ENCODE peak calls at places on chromosomes 2 and 18, in seven cellular contexts. One of them, this sample, is unnamed.

GRCh38 chr2:146244131-146244530 is 1600.7 kb upstream of the ACVR2A start:
- DNase-seq in NCI-H1092: no peak
- DNase-seq in HTR-8/SVneo: no peak
- DNase-seq in NCI-H2081: no peak
- DNase-seq in cardiac muscle cell: no peak
- DNase-seq in Ammon's horn: no peak
- DNase-seq in HFF-Myc: no peak
- DNase-seq in this sample: no peak

GRCh38 chr2:55010915-55011314 is 39.3 kb downstream of the RTN4 start:
- DNase-seq in NCI-H1092: no peak
- DNase-seq in HTR-8/SVneo: no peak
- DNase-seq in NCI-H2081: no peak
- DNase-seq in cardiac muscle cell: no peak
- DNase-seq in Ammon's horn: no peak
- DNase-seq in HFF-Myc: no peak
- DNase-seq in this sample: peak; percentile 59

GRCh38 chr2:32064021-32064678 is 794 bp downstream of the SPAST start:
- DNase-seq in NCI-H1092: no peak
- DNase-seq in HTR-8/SVneo: no peak
- DNase-seq in NCI-H2081: no peak
- DNase-seq in cardiac muscle cell: peak; percentile 48
- DNase-seq in Ammon's horn: peak; percentile 15
- DNase-seq in HFF-Myc: no peak
- DNase-seq in this sample: no peak

GRCh38 chr2:70934981-70935380 is 719 bp upstream of the ATP6V1B1 start:
- DNase-seq in NCI-H1092: no peak
- DNase-seq in HTR-8/SVneo: no peak
- DNase-seq in NCI-H2081: no peak
- DNase-seq in cardiac muscle cell: no peak
- DNase-seq in Ammon's horn: no peak
- DNase-seq in HFF-Myc: no peak
- DNase-seq in this sample: no peak

GRCh38 chr2:10140841-10141610 is 18.5 kb downstream of the RRM2 start:
- DNase-seq in NCI-H1092: no peak
- DNase-seq in HTR-8/SVneo: no peak
- DNase-seq in NCI-H2081: no peak
- DNase-seq in cardiac muscle cell: no peak
- DNase-seq in Ammon's horn: no peak
- DNase-seq in HFF-Myc: no peak
- DNase-seq in this sample: no peak

GRCh38 chr2:63679252-63679850 is 90.6 kb downstream of the MDH1 start:
- DNase-seq in NCI-H1092: no peak
- DNase-seq in HTR-8/SVneo: no peak
- DNase-seq in NCI-H2081: no peak
- DNase-seq in cardiac muscle cell: no peak
- DNase-seq in Ammon's horn: no peak
- DNase-seq in HFF-Myc: no peak
- DNase-seq in this sample: no peak

GRCh38 chr18:43931439-43931838 is 654.1 kb upstream of the SYT4 start:
- DNase-seq in NCI-H1092: no peak
- DNase-seq in HTR-8/SVneo: no peak
- DNase-seq in NCI-H2081: no peak
- DNase-seq in cardiac muscle cell: no peak
- DNase-seq in Ammon's horn: no peak
- DNase-seq in HFF-Myc: peak; percentile 20
- DNase-seq in this sample: peak; percentile 14

GRCh38 chr2:96264656-96265348 is 995 bp downstream of the TMEM127 start:
- DNase-seq in NCI-H1092: no peak
- DNase-seq in HTR-8/SVneo: peak; percentile 75
- DNase-seq in NCI-H2081: peak; percentile 41
- DNase-seq in cardiac muscle cell: peak; percentile 71
- DNase-seq in Ammon's horn: peak; percentile 40
- DNase-seq in HFF-Myc: no peak
- DNase-seq in this sample: no peak

GRCh38 chr2:602571-603366 is 74.4 kb downstream of the TMEM18 start:
- DNase-seq in NCI-H1092: no peak
- DNase-seq in HTR-8/SVneo: no peak
- DNase-seq in NCI-H2081: no peak
- DNase-seq in cardiac muscle cell: no peak
- DNase-seq in Ammon's horn: no peak
- DNase-seq in HFF-Myc: no peak
- DNase-seq in this sample: no peak

GRCh38 chr18:8176554-8176953 is 432.7 kb upstream of the RAB12 start:
- DNase-seq in NCI-H1092: no peak
- DNase-seq in HTR-8/SVneo: no peak
- DNase-seq in NCI-H2081: no peak
- DNase-seq in cardiac muscle cell: peak; percentile 44
- DNase-seq in Ammon's horn: no peak
- DNase-seq in HFF-Myc: no peak
- DNase-seq in this sample: peak; percentile 32

GRCh38 chr2:221494556-221494955 is 77.5 kb downstream of the EPHA4 start:
- DNase-seq in NCI-H1092: no peak
- DNase-seq in HTR-8/SVneo: no peak
- DNase-seq in NCI-H2081: no peak
- DNase-seq in cardiac muscle cell: no peak
- DNase-seq in Ammon's horn: no peak
- DNase-seq in HFF-Myc: no peak
- DNase-seq in this sample: no peak

GRCh38 chr18:74832999-74833398 is 235.3 kb downstream of the ZNF407 start:
- DNase-seq in NCI-H1092: no peak
- DNase-seq in HTR-8/SVneo: no peak
- DNase-seq in NCI-H2081: no peak
- DNase-seq in cardiac muscle cell: no peak
- DNase-seq in Ammon's horn: no peak
- DNase-seq in HFF-Myc: no peak
- DNase-seq in this sample: peak; percentile 69

GRCh38 chr2:121667618-121668017 is 18.4 kb upstream of the CLASP1 start:
- DNase-seq in NCI-H1092: no peak
- DNase-seq in HTR-8/SVneo: no peak
- DNase-seq in NCI-H2081: no peak
- DNase-seq in cardiac muscle cell: no peak
- DNase-seq in Ammon's horn: no peak
- DNase-seq in HFF-Myc: no peak
- DNase-seq in this sample: no peak

GRCh38 chr18:59957957-59958356 is 58.2 kb downstream of the PMAIP1 start:
- DNase-seq in NCI-H1092: peak; percentile 94
- DNase-seq in HTR-8/SVneo: peak; percentile 37
- DNase-seq in NCI-H2081: peak; percentile 96
- DNase-seq in cardiac muscle cell: peak; percentile 96
- DNase-seq in Ammon's horn: no peak
- DNase-seq in HFF-Myc: peak; percentile 43
- DNase-seq in this sample: peak; percentile 97

GRCh38 chr2:238370482-238371372 is 50.4 kb downstream of the TRAF3IP1 start:
- DNase-seq in NCI-H1092: peak; percentile 11
- DNase-seq in HTR-8/SVneo: peak; percentile 74
- DNase-seq in NCI-H2081: peak; percentile 64
- DNase-seq in cardiac muscle cell: peak; percentile 50
- DNase-seq in Ammon's horn: peak; percentile 65
- DNase-seq in HFF-Myc: peak; percentile 59
- DNase-seq in this sample: peak; percentile 71

GRCh38 chr18:37716106-37716708 is 150.6 kb upstream of the CELF4 start:
- DNase-seq in NCI-H1092: no peak
- DNase-seq in HTR-8/SVneo: no peak
- DNase-seq in NCI-H2081: no peak
- DNase-seq in cardiac muscle cell: no peak
- DNase-seq in Ammon's horn: no peak
- DNase-seq in HFF-Myc: no peak
- DNase-seq in this sample: no peak

GRCh38 chr2:207920721-207921120 is 104.6 kb downstream of the PLEKHM3 start:
- DNase-seq in NCI-H1092: no peak
- DNase-seq in HTR-8/SVneo: no peak
- DNase-seq in NCI-H2081: no peak
- DNase-seq in cardiac muscle cell: no peak
- DNase-seq in Ammon's horn: no peak
- DNase-seq in HFF-Myc: no peak
- DNase-seq in this sample: no peak

GRCh38 chr2:101517753-101518152 is 42.8 kb upstream of the RFX8 start:
- DNase-seq in NCI-H1092: no peak
- DNase-seq in HTR-8/SVneo: peak; percentile 31
- DNase-seq in NCI-H2081: no peak
- DNase-seq in cardiac muscle cell: no peak
- DNase-seq in Ammon's horn: no peak
- DNase-seq in HFF-Myc: peak; percentile 65
- DNase-seq in this sample: peak; percentile 83

GRCh38 chr2:147829106-147829505 is 15.7 kb upstream of the ACVR2A start:
- DNase-seq in NCI-H1092: no peak
- DNase-seq in HTR-8/SVneo: peak; percentile 21
- DNase-seq in NCI-H2081: peak; percentile 7
- DNase-seq in cardiac muscle cell: no peak
- DNase-seq in Ammon's horn: no peak
- DNase-seq in HFF-Myc: peak; percentile 75
- DNase-seq in this sample: peak; percentile 89

GRCh38 chr18:49168970-49169619 is 218.3 kb upstream of the SMAD7 start:
- DNase-seq in NCI-H1092: no peak
- DNase-seq in HTR-8/SVneo: no peak
- DNase-seq in NCI-H2081: no peak
- DNase-seq in cardiac muscle cell: no peak
- DNase-seq in Ammon's horn: no peak
- DNase-seq in HFF-Myc: no peak
- DNase-seq in this sample: no peak

GRCh38 chr2:171178993-171179392 is 18.3 kb upstream of the TLK1 start:
- DNase-seq in NCI-H1092: no peak
- DNase-seq in HTR-8/SVneo: no peak
- DNase-seq in NCI-H2081: no peak
- DNase-seq in cardiac muscle cell: no peak
- DNase-seq in Ammon's horn: no peak
- DNase-seq in HFF-Myc: no peak
- DNase-seq in this sample: no peak

GRCh38 chr2:200590090-200590489 is 4.3 kb downstream of the AOX1 start:
- DNase-seq in NCI-H1092: no peak
- DNase-seq in HTR-8/SVneo: no peak
- DNase-seq in NCI-H2081: no peak
- DNase-seq in cardiac muscle cell: no peak
- DNase-seq in Ammon's horn: no peak
- DNase-seq in HFF-Myc: no peak
- DNase-seq in this sample: no peak